ENCODE peak calls at places on chromosomes 7 and 10, in eight cellular contexts. One of them, this sample, is unnamed.

GRCh38 chr7:150446288-150446938 is 4.0 kb upstream of the GIMAP8 start:
- DNase-seq in uterus: no peak
- DNase-seq in spleen: no peak
- DNase-seq in A549: no peak
- DNase-seq in AG09319: no peak
- DNase-seq in heart left ventricle: no peak
- DNase-seq in K562: no peak
- DNase-seq in fibroblast of the aortic adventitia: no peak
- DNase-seq in this sample: no peak

GRCh38 chr10:99881371-99881770 is 98.9 kb downstream of the ABCC2 start:
- DNase-seq in uterus: no peak
- DNase-seq in K562: no peak
- DNase-seq in A549: no peak
- DNase-seq in fibroblast of the aortic adventitia: no peak
- DNase-seq in heart left ventricle: no peak
- DNase-seq in AG09319: no peak
- DNase-seq in spleen: no peak
- DNase-seq in this sample: no peak

GRCh38 chr7:111274882-111275281 is 184.0 kb downstream of the LRRN3 start:
- DNase-seq in fibroblast of the aortic adventitia: peak
- DNase-seq in heart left ventricle: no peak
- DNase-seq in spleen: no peak
- DNase-seq in A549: no peak
- DNase-seq in K562: peak
- DNase-seq in uterus: no peak
- DNase-seq in AG09319: no peak
- DNase-seq in this sample: no peak

GRCh38 chr7:131123991-131124629 is 203.6 kb upstream of the MKLN1 start:
- DNase-seq in heart left ventricle: no peak
- DNase-seq in AG09319: no peak
- DNase-seq in spleen: no peak
- DNase-seq in fibroblast of the aortic adventitia: no peak
- DNase-seq in uterus: no peak
- DNase-seq in A549: no peak
- DNase-seq in K562: no peak
- DNase-seq in this sample: no peak

GRCh38 chr7:43871064-43871463 is 1.7 kb upstream of the MRPS24 start:
- DNase-seq in heart left ventricle: no peak
- DNase-seq in A549: no peak
- DNase-seq in K562: no peak
- DNase-seq in uterus: no peak
- DNase-seq in fibroblast of the aortic adventitia: no peak
- DNase-seq in AG09319: no peak
- DNase-seq in spleen: peak
- DNase-seq in this sample: no peak

GRCh38 chr10:132788180-132788830 is 2.4 kb upstream of the NKX6-2 start:
- DNase-seq in AG09319: no peak
- DNase-seq in spleen: no peak
- DNase-seq in heart left ventricle: no peak
- DNase-seq in A549: peak
- DNase-seq in fibroblast of the aortic adventitia: no peak
- DNase-seq in K562: no peak
- DNase-seq in uterus: no peak
- DNase-seq in this sample: no peak

GRCh38 chr10:93413252-93413689 is 68.9 kb downstream of the MYOF start:
- DNase-seq in A549: no peak
- DNase-seq in heart left ventricle: no peak
- DNase-seq in uterus: no peak
- DNase-seq in AG09319: no peak
- DNase-seq in K562: no peak
- DNase-seq in spleen: no peak
- DNase-seq in fibroblast of the aortic adventitia: no peak
- DNase-seq in this sample: no peak

GRCh38 chr10:3805227-3805790 is 20.3 kb upstream of the KLF6 start:
- DNase-seq in AG09319: no peak
- DNase-seq in A549: no peak
- DNase-seq in uterus: no peak
- DNase-seq in fibroblast of the aortic adventitia: peak
- DNase-seq in spleen: no peak
- DNase-seq in K562: peak
- DNase-seq in heart left ventricle: no peak
- DNase-seq in this sample: peak

GRCh38 chr7:47568569-47568968 is 13.3 kb downstream of the TNS3 start:
- DNase-seq in AG09319: no peak
- DNase-seq in spleen: peak
- DNase-seq in uterus: no peak
- DNase-seq in fibroblast of the aortic adventitia: no peak
- DNase-seq in K562: no peak
- DNase-seq in A549: no peak
- DNase-seq in heart left ventricle: no peak
- DNase-seq in this sample: no peak

GRCh38 chr10:74988787-74989574 is 122.5 kb upstream of the SAMD8 start:
- DNase-seq in AG09319: no peak
- DNase-seq in fibroblast of the aortic adventitia: no peak
- DNase-seq in A549: no peak
- DNase-seq in heart left ventricle: no peak
- DNase-seq in spleen: no peak
- DNase-seq in K562: no peak
- DNase-seq in uterus: no peak
- DNase-seq in this sample: no peak

GRCh38 chr7:70752794-70753241 is 379.1 kb upstream of the GALNT17 start:
- DNase-seq in fibroblast of the aortic adventitia: peak
- DNase-seq in heart left ventricle: no peak
- DNase-seq in spleen: no peak
- DNase-seq in uterus: no peak
- DNase-seq in K562: no peak
- DNase-seq in AG09319: no peak
- DNase-seq in A549: no peak
- DNase-seq in this sample: no peak

DNA sequence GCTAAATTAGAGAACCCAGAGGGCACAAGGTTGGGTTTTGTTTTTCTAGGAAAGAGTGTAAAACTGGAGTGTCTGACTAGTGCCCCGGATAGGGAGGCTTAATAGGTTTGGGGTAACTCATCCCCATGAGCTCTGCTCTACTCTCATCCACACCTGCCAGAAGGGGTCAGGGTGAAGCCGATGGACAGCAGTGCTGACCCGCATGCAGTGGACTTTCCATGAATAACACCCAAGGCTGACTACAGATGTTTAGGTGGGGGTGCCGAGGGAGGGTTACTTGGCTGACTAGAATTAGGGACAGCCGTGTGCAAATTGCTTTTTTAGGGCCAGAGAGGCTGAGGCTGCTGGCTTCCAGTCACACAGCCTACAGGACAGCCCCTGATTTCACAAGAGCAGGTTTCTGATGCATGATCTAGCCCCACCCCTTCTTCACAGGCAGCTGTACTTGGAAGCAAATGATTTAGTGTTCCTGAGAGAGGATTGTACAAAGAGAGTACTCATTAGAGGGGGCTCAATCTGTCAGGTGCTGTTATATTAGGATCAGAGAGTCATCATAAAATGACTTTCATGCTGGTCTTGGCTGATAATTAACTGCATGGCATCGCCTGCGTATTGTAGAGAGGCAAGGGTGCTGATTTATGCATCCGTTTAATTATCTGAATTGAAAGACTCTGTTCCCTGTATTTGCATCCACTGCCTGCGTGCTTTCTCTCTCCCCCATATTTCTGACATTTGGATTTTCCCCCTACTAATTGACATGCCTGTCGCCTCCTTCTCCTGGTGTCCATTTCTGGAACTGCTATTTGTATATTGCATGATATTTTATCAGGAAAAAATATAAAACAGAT is 9.5 kb downstream of the INHBA start:
- DNase-seq in heart left ventricle: no peak
- DNase-seq in fibroblast of the aortic adventitia: peak
- DNase-seq in spleen: no peak
- DNase-seq in uterus: peak
- DNase-seq in K562: no peak
- DNase-seq in A549: no peak
- DNase-seq in AG09319: no peak
- DNase-seq in this sample: no peak
- TF ChIP-seq CTCF in heart left ventricle: peak
- TF ChIP-seq CTCF in fibroblast of the aortic adventitia: peak
- TF ChIP-seq CTCF in spleen: no peak
- TF ChIP-seq CTCF in uterus: no peak
- TF ChIP-seq CTCF in K562: no peak
- TF ChIP-seq CTCF in A549: no peak
- TF ChIP-seq CTCF in AG09319: peak
- TF ChIP-seq CTCF in this sample: peak

GRCh38 chr10:77965294-77965693 is 38.7 kb upstream of the DLG5 start:
- DNase-seq in K562: no peak
- DNase-seq in AG09319: peak
- DNase-seq in fibroblast of the aortic adventitia: peak
- DNase-seq in spleen: no peak
- DNase-seq in uterus: no peak
- DNase-seq in A549: no peak
- DNase-seq in heart left ventricle: no peak
- DNase-seq in this sample: peak

GRCh38 chr10:77963901-77964300 is 37.3 kb upstream of the DLG5 start:
- DNase-seq in spleen: no peak
- DNase-seq in AG09319: no peak
- DNase-seq in fibroblast of the aortic adventitia: no peak
- DNase-seq in heart left ventricle: no peak
- DNase-seq in uterus: no peak
- DNase-seq in A549: no peak
- DNase-seq in K562: no peak
- DNase-seq in this sample: no peak

GRCh38 chr10:77970869-77971803 is 44.6 kb upstream of the DLG5 start:
- DNase-seq in uterus: peak
- DNase-seq in fibroblast of the aortic adventitia: peak
- DNase-seq in heart left ventricle: peak
- DNase-seq in K562: peak
- DNase-seq in AG09319: peak
- DNase-seq in spleen: peak
- DNase-seq in A549: peak
- DNase-seq in this sample: peak

GRCh38 chr10:77969029-77969635 is 42.6 kb upstream of the DLG5 start:
- DNase-seq in fibroblast of the aortic adventitia: peak
- DNase-seq in uterus: peak
- DNase-seq in A549: no peak
- DNase-seq in spleen: no peak
- DNase-seq in AG09319: no peak
- DNase-seq in heart left ventricle: no peak
- DNase-seq in K562: no peak
- DNase-seq in this sample: no peak

DNA sequence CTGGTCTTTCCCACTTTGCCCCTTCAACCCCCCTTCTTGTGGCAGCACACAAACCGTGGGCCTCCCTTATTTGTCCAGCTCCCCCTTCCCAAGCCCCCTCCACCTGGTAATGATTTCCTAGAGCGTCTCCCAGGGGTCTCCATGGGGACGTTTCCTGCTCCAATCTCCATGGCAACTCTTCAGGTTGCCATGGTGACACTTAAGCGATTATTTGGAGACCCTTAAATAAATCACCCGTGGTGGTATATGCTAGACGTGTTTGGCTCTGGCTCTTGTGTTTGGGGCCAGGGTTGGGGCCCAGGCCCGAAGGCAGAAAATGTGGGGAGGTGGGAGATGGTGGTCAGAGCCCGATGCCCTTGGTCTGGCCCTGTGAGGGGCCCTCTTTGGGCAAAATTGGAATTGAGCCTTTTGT is 41.1 kb upstream of the DLG5 start:
- DNase-seq in spleen: peak
- DNase-seq in K562: no peak
- DNase-seq in AG09319: no peak
- DNase-seq in heart left ventricle: no peak
- DNase-seq in uterus: no peak
- DNase-seq in fibroblast of the aortic adventitia: no peak
- DNase-seq in A549: no peak
- DNase-seq in this sample: no peak
- TF ChIP-seq CTCF in spleen: no peak
- TF ChIP-seq CTCF in K562: no peak
- TF ChIP-seq CTCF in AG09319: no peak
- TF ChIP-seq CTCF in heart left ventricle: no peak
- TF ChIP-seq CTCF in uterus: no peak
- TF ChIP-seq CTCF in fibroblast of the aortic adventitia: no peak
- TF ChIP-seq CTCF in A549: no peak
- TF ChIP-seq CTCF in this sample: no peak

GRCh38 chr10:69224862-69225657 is 4.9 kb downstream of the HKDC1 start:
- DNase-seq in A549: no peak
- DNase-seq in spleen: no peak
- DNase-seq in K562: no peak
- DNase-seq in uterus: no peak
- DNase-seq in heart left ventricle: no peak
- DNase-seq in AG09319: no peak
- DNase-seq in fibroblast of the aortic adventitia: no peak
- DNase-seq in this sample: peak

GRCh38 chr10:69225681-69226080 is 5.5 kb downstream of the HKDC1 start:
- DNase-seq in spleen: peak
- DNase-seq in fibroblast of the aortic adventitia: no peak
- DNase-seq in heart left ventricle: no peak
- DNase-seq in AG09319: no peak
- DNase-seq in uterus: no peak
- DNase-seq in A549: no peak
- DNase-seq in K562: no peak
- DNase-seq in this sample: no peak

GRCh38 chr10:69229565-69229886 is 9.4 kb downstream of the HKDC1 start:
- DNase-seq in heart left ventricle: no peak
- DNase-seq in AG09319: no peak
- DNase-seq in spleen: no peak
- DNase-seq in fibroblast of the aortic adventitia: no peak
- DNase-seq in A549: no peak
- DNase-seq in K562: no peak
- DNase-seq in uterus: no peak
- DNase-seq in this sample: no peak

GRCh38 chr10:69228151-69228550 is 8.0 kb downstream of the HKDC1 start:
- DNase-seq in uterus: no peak
- DNase-seq in K562: no peak
- DNase-seq in heart left ventricle: no peak
- DNase-seq in spleen: no peak
- DNase-seq in A549: no peak
- DNase-seq in AG09319: no peak
- DNase-seq in fibroblast of the aortic adventitia: no peak
- DNase-seq in this sample: no peak

DNA sequence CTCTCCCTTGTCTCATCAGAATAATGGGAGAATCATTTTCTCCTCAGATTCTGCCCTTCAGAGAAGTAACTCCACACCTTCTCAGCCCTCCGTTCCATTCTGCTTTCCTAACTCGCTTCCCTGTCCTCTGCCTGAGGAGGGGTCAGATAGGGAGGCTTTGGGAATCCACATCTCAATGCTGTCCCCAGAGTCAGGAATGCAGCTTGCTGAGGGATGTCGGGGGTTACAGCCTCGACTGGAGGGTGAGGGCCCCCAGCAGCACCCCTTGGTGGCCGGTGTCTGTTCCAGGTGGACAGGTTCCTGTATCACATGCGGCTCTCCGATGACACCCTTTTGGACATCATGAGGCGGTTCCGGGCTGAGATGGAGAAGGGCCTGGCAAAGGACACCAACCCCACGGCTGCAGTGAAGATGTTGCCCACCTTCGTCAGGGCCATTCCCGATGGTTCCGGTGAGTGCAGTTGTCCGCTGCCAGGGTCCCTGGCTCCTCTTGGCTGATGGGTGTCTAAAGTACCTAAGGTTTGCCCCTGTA is 6.9 kb downstream of the HKDC1 start:
- DNase-seq in AG09319: no peak
- DNase-seq in K562: no peak
- DNase-seq in fibroblast of the aortic adventitia: no peak
- DNase-seq in uterus: no peak
- DNase-seq in heart left ventricle: no peak
- DNase-seq in A549: no peak
- DNase-seq in spleen: peak
- DNase-seq in this sample: no peak
- TF ChIP-seq CTCF in AG09319: no peak
- TF ChIP-seq CTCF in K562: no peak
- TF ChIP-seq CTCF in fibroblast of the aortic adventitia: no peak
- TF ChIP-seq CTCF in uterus: no peak
- TF ChIP-seq CTCF in heart left ventricle: no peak
- TF ChIP-seq CTCF in A549: no peak
- TF ChIP-seq CTCF in spleen: no peak
- TF ChIP-seq CTCF in this sample: peak

GRCh38 chr10:78408671-78409472 is 375.2 kb downstream of the RPS24 start:
- DNase-seq in AG09319: no peak
- DNase-seq in spleen: no peak
- DNase-seq in A549: no peak
- DNase-seq in heart left ventricle: peak
- DNase-seq in K562: no peak
- DNase-seq in uterus: peak
- DNase-seq in fibroblast of the aortic adventitia: peak
- DNase-seq in this sample: no peak
- TF ChIP-seq CTCF in AG09319: no peak
- TF ChIP-seq CTCF in spleen: no peak
- TF ChIP-seq CTCF in A549: no peak
- TF ChIP-seq CTCF in heart left ventricle: no peak
- TF ChIP-seq CTCF in K562: peak
- TF ChIP-seq CTCF in uterus: no peak
- TF ChIP-seq CTCF in fibroblast of the aortic adventitia: no peak
- TF ChIP-seq CTCF in this sample: peak

This sample was measured in HFFc6.